ENCODE peak calls at places on chromosomes 4 and X, in five cellular contexts. Z, O, J, W and Y are unnamed samples.

GRCh38 chrX:18875256-18875878 is 108.5 kb downstream of the PHKA2 start:
- DNase-seq in J (no peak), Z (no peak), O (no peak), W (no peak), Y (no peak)

GRCh38 chr4:137394000-137394399 is 138.3 kb downstream of the PCDH18 start:
- DNase-seq in Z (no peak), W (no peak), J (no peak), O (no peak), Y (no peak)

GRCh38 chr4:24743931-24744330 is 51.4 kb upstream of the SOD3 start:
- DNase-seq in W (no peak), J (no peak), O (no peak), Z (no peak), Y (no peak)

GRCh38 chrX:119194631-119195030 is 41.5 kb upstream of the PGRMC1 start:
- DNase-seq in O (no peak), Z (no peak), J (no peak), W (no peak), Y (no peak)

GRCh38 chr4:137993232-137993631 is 248.9 kb downstream of the SLC7A11 start:
- DNase-seq in O (no peak), Z (no peak), J (no peak), W (no peak), Y (no peak)

GRCh38 chr4:28443786-28444412 is 1583.3 kb downstream of the STIM2 start:
- DNase-seq in J (no peak), O (no peak), Z (no peak), W (no peak), Y (peak; percentile 1)

GRCh38 chr4:99649778-99650177 is 7.8 kb downstream of the C4orf54 start:
- DNase-seq in Z (no peak), W (no peak), O (no peak), J (no peak), Y (no peak)

GRCh38 chr4:9970399-9971011 is 50.8 kb downstream of the SLC2A9 start:
- DNase-seq in O (no peak), Z (no peak), J (no peak), W (no peak), Y (no peak)

GRCh38 chr4:24921491-24921890 is 8.6 kb upstream of the CCDC149 start:
- DNase-seq in O (no peak), J (no peak), Z (no peak), W (no peak), Y (no peak)

GRCh38 chr4:88761342-88761741 is 63.7 kb upstream of the NAP1L5 start:
- DNase-seq in W (no peak), J (no peak), O (no peak), Z (no peak), Y (no peak)

GRCh38 chr4:188387134-188387791 is 248.0 kb downstream of the TRIML1 start:
- DNase-seq in J (no peak), W (no peak), O (no peak), Z (no peak), Y (no peak)

GRCh38 chrX:69503835-69504625 is at the start of gene NALF2:
- DNase-seq in Z (peak; percentile 24), W (no peak), O (no peak), J (peak; percentile 55), Y (peak; percentile 84)

GRCh38 chr4:39043058-39043696 is 11.0 kb upstream of the TMEM156 start:
- DNase-seq in Z (no peak), O (no peak), W (no peak), J (no peak), Y (no peak)

GRCh38 chrX:23341452-23341851 is 6.8 kb downstream of the PTCHD1 start:
- DNase-seq in Z (no peak), W (no peak), O (no peak), J (no peak), Y (no peak)

GRCh38 chrX:40006025-40007017 is 91.4 kb downstream of the BCOR start:
- DNase-seq in O (no peak), Z (no peak), J (no peak), W (no peak), Y (no peak)

GRCh38 chrX:7264399-7264798 is 116.4 kb upstream of the PUDP start:
- DNase-seq in W (no peak), Z (no peak), O (no peak), J (no peak), Y (no peak)

GRCh38 chrX:53261573-53261972 is 19.8 kb downstream of the IQSEC2 start:
- DNase-seq in Z (no peak), J (no peak), W (no peak), O (no peak), Y (no peak)

GRCh38 chr4:45347056-45347455 is 620.7 kb upstream of the GNPDA2 start:
- DNase-seq in Z (no peak), O (no peak), W (no peak), J (no peak), Y (no peak)

GRCh38 chr4:165088366-165088765 is 24.3 kb downstream of the TMEM192 start:
- DNase-seq in Z (no peak), W (no peak), J (no peak), O (peak; percentile 1), Y (no peak)

GRCh38 chr4:174211611-174212044 is 71.8 kb downstream of the FBXO8 start:
- DNase-seq in Z (no peak), J (no peak), W (no peak), O (no peak), Y (no peak)

GRCh38 chrX:103878466-103879151 is 46.6 kb upstream of the RAB9B start:
- DNase-seq in Z (no peak), W (no peak), J (no peak), O (no peak), Y (no peak)

GRCh38 chrX:23887448-23887847 is 20.3 kb downstream of the APOO start:
- DNase-seq in J (no peak), O (no peak), Z (no peak), W (no peak), Y (no peak)

GRCh38 chr4:169870507-169870906 is 112.8 kb upstream of the HPF1 start:
- DNase-seq in O (no peak), J (no peak), W (no peak), Z (no peak), Y (no peak)